ENCODE peak calls at places on chromosomes 6 and 20, in eight cellular contexts. One of them, this sample, is unnamed.

GRCh38 chr6:119096683-119097310 is 18.3 kb upstream of the FAM184A start:
- DNase-seq in AG09309: no peak
- DNase-seq in fibroblast of lung: peak
- DNase-seq in natural killer cell: no peak
- DNase-seq in HCT116: no peak
- DNase-seq in A549: no peak
- DNase-seq in AG04450: no peak
- DNase-seq in endothelial cell: peak
- DNase-seq in this sample: no peak

GRCh38 chr6:7262037-7262461 is 51.0 kb downstream of the SSR1 start:
- DNase-seq in AG09309: no peak
- DNase-seq in fibroblast of lung: no peak
- DNase-seq in natural killer cell: no peak
- DNase-seq in HCT116: no peak
- DNase-seq in A549: peak
- DNase-seq in AG04450: no peak
- DNase-seq in endothelial cell: no peak
- DNase-seq in this sample: no peak

GRCh38 chr6:160146454-160147145 is 25.0 kb downstream of the SLC22A1 start:
- DNase-seq in AG09309: no peak
- DNase-seq in fibroblast of lung: no peak
- DNase-seq in natural killer cell: no peak
- DNase-seq in HCT116: no peak
- DNase-seq in A549: no peak
- DNase-seq in AG04450: no peak
- DNase-seq in endothelial cell: no peak
- DNase-seq in this sample: no peak

GRCh38 chr6:158095031-158095430 is 73.0 kb downstream of the SERAC1 start:
- DNase-seq in AG09309: no peak
- DNase-seq in fibroblast of lung: no peak
- DNase-seq in natural killer cell: no peak
- DNase-seq in HCT116: no peak
- DNase-seq in A549: no peak
- DNase-seq in AG04450: no peak
- DNase-seq in endothelial cell: no peak
- DNase-seq in this sample: no peak

GRCh38 chr20:33925867-33926266 is 67.8 kb upstream of the RALY start:
- DNase-seq in AG09309: no peak
- DNase-seq in fibroblast of lung: peak
- DNase-seq in natural killer cell: no peak
- DNase-seq in HCT116: no peak
- DNase-seq in A549: no peak
- DNase-seq in AG04450: no peak
- DNase-seq in endothelial cell: no peak
- DNase-seq in this sample: no peak

GRCh38 chr6:84278311-84278710 is 50.9 kb upstream of the CEP162 start:
- DNase-seq in AG09309: no peak
- DNase-seq in fibroblast of lung: peak
- DNase-seq in natural killer cell: no peak
- DNase-seq in HCT116: no peak
- DNase-seq in A549: no peak
- DNase-seq in AG04450: no peak
- DNase-seq in endothelial cell: no peak
- DNase-seq in this sample: no peak

GRCh38 chr6:169909113-169909512 is 157.7 kb downstream of the ERMARD start:
- DNase-seq in AG09309: no peak
- DNase-seq in fibroblast of lung: no peak
- DNase-seq in natural killer cell: no peak
- DNase-seq in HCT116: no peak
- DNase-seq in A549: no peak
- DNase-seq in AG04450: no peak
- DNase-seq in endothelial cell: no peak
- DNase-seq in this sample: no peak

GRCh38 chr20:52847029-52847660 is 125.0 kb upstream of the TSHZ2 start:
- DNase-seq in AG09309: no peak
- DNase-seq in fibroblast of lung: peak
- DNase-seq in natural killer cell: no peak
- DNase-seq in HCT116: no peak
- DNase-seq in A549: no peak
- DNase-seq in AG04450: no peak
- DNase-seq in endothelial cell: no peak
- DNase-seq in this sample: no peak

GRCh38 chr6:163585932-163586437 is 171.5 kb downstream of the QKI start:
- DNase-seq in AG09309: peak
- DNase-seq in fibroblast of lung: peak
- DNase-seq in natural killer cell: no peak
- DNase-seq in HCT116: peak
- DNase-seq in A549: peak
- DNase-seq in AG04450: peak
- DNase-seq in endothelial cell: no peak
- DNase-seq in this sample: peak

GRCh38 chr6:11042750-11043551 is 1.2 kb downstream of the ELOVL2 start:
- DNase-seq in AG09309: no peak
- DNase-seq in fibroblast of lung: peak
- DNase-seq in natural killer cell: no peak
- DNase-seq in HCT116: no peak
- DNase-seq in A549: no peak
- DNase-seq in AG04450: no peak
- DNase-seq in endothelial cell: no peak
- DNase-seq in this sample: no peak

GRCh38 chr6:127053032-127053908 is 65.2 kb upstream of the RSPO3 start:
- DNase-seq in AG09309: no peak
- DNase-seq in fibroblast of lung: peak
- DNase-seq in natural killer cell: no peak
- DNase-seq in HCT116: no peak
- DNase-seq in A549: no peak
- DNase-seq in AG04450: no peak
- DNase-seq in endothelial cell: no peak
- DNase-seq in this sample: no peak

GRCh38 chr6:28862077-28862476 is 61.7 kb downstream of the TRIM27 start:
- DNase-seq in AG09309: no peak
- DNase-seq in fibroblast of lung: no peak
- DNase-seq in natural killer cell: no peak
- DNase-seq in HCT116: no peak
- DNase-seq in A549: no peak
- DNase-seq in AG04450: no peak
- DNase-seq in endothelial cell: no peak
- DNase-seq in this sample: no peak

GRCh38 chr6:28858963-28859362 is 64.8 kb downstream of the TRIM27 start:
- DNase-seq in AG09309: no peak
- DNase-seq in fibroblast of lung: no peak
- DNase-seq in natural killer cell: no peak
- DNase-seq in HCT116: no peak
- DNase-seq in A549: no peak
- DNase-seq in AG04450: no peak
- DNase-seq in endothelial cell: no peak
- DNase-seq in this sample: no peak

GRCh38 chr6:28861339-28861738 is 62.4 kb downstream of the TRIM27 start:
- DNase-seq in AG09309: no peak
- DNase-seq in fibroblast of lung: no peak
- DNase-seq in natural killer cell: no peak
- DNase-seq in HCT116: no peak
- DNase-seq in A549: no peak
- DNase-seq in AG04450: no peak
- DNase-seq in endothelial cell: no peak
- DNase-seq in this sample: no peak

DNA sequence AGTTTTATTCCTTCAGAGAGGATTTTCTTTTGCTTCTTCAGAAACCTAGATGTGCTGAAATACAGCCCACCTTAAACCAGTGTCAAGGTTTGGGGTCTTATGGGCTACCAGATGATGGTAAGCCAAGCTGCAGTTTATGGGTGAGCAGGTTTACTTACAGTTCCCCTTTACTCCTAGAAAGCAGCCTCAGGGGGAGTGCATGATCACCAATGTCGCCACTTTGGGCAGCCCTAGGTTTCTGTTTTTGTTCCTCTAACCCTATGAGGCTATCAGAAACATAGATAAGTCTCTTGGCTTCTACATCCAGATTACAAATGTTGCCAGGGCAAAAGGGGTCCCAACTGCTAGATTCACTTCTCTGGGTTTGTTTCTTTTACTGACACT is 67.2 kb downstream of the TRIM27 start:
- DNase-seq in AG09309: no peak
- DNase-seq in fibroblast of lung: no peak
- DNase-seq in natural killer cell: no peak
- DNase-seq in HCT116: no peak
- DNase-seq in A549: no peak
- DNase-seq in AG04450: no peak
- DNase-seq in endothelial cell: no peak
- DNase-seq in this sample: no peak
- TF ChIP-seq CTCF in AG09309: no peak
- TF ChIP-seq CTCF in fibroblast of lung: no peak
- TF ChIP-seq CTCF in natural killer cell: no peak
- TF ChIP-seq CTCF in HCT116: no peak
- TF ChIP-seq CTCF in A549: no peak
- TF ChIP-seq CTCF in AG04450: no peak
- TF ChIP-seq CTCF in endothelial cell: no peak
- TF ChIP-seq CTCF in this sample: no peak

GRCh38 chr6:43999628-44000027 is 127.6 kb downstream of the MRPL14 start:
- DNase-seq in AG09309: no peak
- DNase-seq in fibroblast of lung: no peak
- DNase-seq in natural killer cell: no peak
- DNase-seq in HCT116: no peak
- DNase-seq in A549: no peak
- DNase-seq in AG04450: no peak
- DNase-seq in endothelial cell: no peak
- DNase-seq in this sample: peak
- TF ChIP-seq CTCF in AG09309: no peak
- TF ChIP-seq CTCF in fibroblast of lung: no peak
- TF ChIP-seq CTCF in natural killer cell: no peak
- TF ChIP-seq CTCF in HCT116: no peak
- TF ChIP-seq CTCF in A549: no peak
- TF ChIP-seq CTCF in AG04450: no peak
- TF ChIP-seq CTCF in endothelial cell: no peak
- TF ChIP-seq CTCF in this sample: no peak

GRCh38 chr6:39007575-39007974 is 41.0 kb upstream of the GLP1R start:
- DNase-seq in AG09309: no peak
- DNase-seq in fibroblast of lung: no peak
- DNase-seq in natural killer cell: no peak
- DNase-seq in HCT116: no peak
- DNase-seq in A549: no peak
- DNase-seq in AG04450: no peak
- DNase-seq in endothelial cell: no peak
- DNase-seq in this sample: no peak

GRCh38 chr6:39005774-39006173 is 42.8 kb upstream of the GLP1R start:
- DNase-seq in AG09309: no peak
- DNase-seq in fibroblast of lung: no peak
- DNase-seq in natural killer cell: no peak
- DNase-seq in HCT116: no peak
- DNase-seq in A549: no peak
- DNase-seq in AG04450: no peak
- DNase-seq in endothelial cell: no peak
- DNase-seq in this sample: no peak

GRCh38 chr6:39003488-39003887 is 45.1 kb upstream of the GLP1R start:
- DNase-seq in AG09309: no peak
- DNase-seq in fibroblast of lung: no peak
- DNase-seq in natural killer cell: no peak
- DNase-seq in HCT116: no peak
- DNase-seq in A549: no peak
- DNase-seq in AG04450: no peak
- DNase-seq in endothelial cell: no peak
- DNase-seq in this sample: no peak

GRCh38 chr6:39004801-39005200 is 43.8 kb upstream of the GLP1R start:
- DNase-seq in AG09309: no peak
- DNase-seq in fibroblast of lung: no peak
- DNase-seq in natural killer cell: no peak
- DNase-seq in HCT116: no peak
- DNase-seq in A549: no peak
- DNase-seq in AG04450: no peak
- DNase-seq in endothelial cell: no peak
- DNase-seq in this sample: no peak

GRCh38 chr6:39003072-39003471 is 45.5 kb upstream of the GLP1R start:
- DNase-seq in AG09309: no peak
- DNase-seq in fibroblast of lung: no peak
- DNase-seq in natural killer cell: no peak
- DNase-seq in HCT116: no peak
- DNase-seq in A549: no peak
- DNase-seq in AG04450: no peak
- DNase-seq in endothelial cell: peak
- DNase-seq in this sample: no peak
- TF ChIP-seq CTCF in AG09309: peak
- TF ChIP-seq CTCF in fibroblast of lung: peak
- TF ChIP-seq CTCF in natural killer cell: peak
- TF ChIP-seq CTCF in HCT116: peak
- TF ChIP-seq CTCF in A549: no peak
- TF ChIP-seq CTCF in AG04450: no peak
- TF ChIP-seq CTCF in endothelial cell: peak
- TF ChIP-seq CTCF in this sample: no peak

GRCh38 chr20:63413323-63413722 is 52.2 kb upstream of the CHRNA4 start:
- DNase-seq in AG09309: no peak
- DNase-seq in fibroblast of lung: no peak
- DNase-seq in natural killer cell: no peak
- DNase-seq in HCT116: no peak
- DNase-seq in A549: no peak
- DNase-seq in AG04450: no peak
- DNase-seq in endothelial cell: no peak
- DNase-seq in this sample: no peak

GRCh38 chr20:63412889-63413288 is 51.7 kb upstream of the CHRNA4 start:
- DNase-seq in AG09309: no peak
- DNase-seq in fibroblast of lung: no peak
- DNase-seq in natural killer cell: no peak
- DNase-seq in HCT116: no peak
- DNase-seq in A549: no peak
- DNase-seq in AG04450: no peak
- DNase-seq in endothelial cell: no peak
- DNase-seq in this sample: no peak

GRCh38 chr20:63411898-63412631 is 50.9 kb upstream of the CHRNA4 start:
- DNase-seq in AG09309: no peak
- DNase-seq in fibroblast of lung: no peak
- DNase-seq in natural killer cell: no peak
- DNase-seq in HCT116: no peak
- DNase-seq in A549: no peak
- DNase-seq in AG04450: no peak
- DNase-seq in endothelial cell: no peak
- DNase-seq in this sample: no peak

GRCh38 chr20:63409834-63410435 is 48.8 kb upstream of the CHRNA4 start:
- DNase-seq in AG09309: no peak
- DNase-seq in fibroblast of lung: no peak
- DNase-seq in natural killer cell: no peak
- DNase-seq in HCT116: no peak
- DNase-seq in A549: no peak
- DNase-seq in AG04450: no peak
- DNase-seq in endothelial cell: no peak
- DNase-seq in this sample: no peak

DNA sequence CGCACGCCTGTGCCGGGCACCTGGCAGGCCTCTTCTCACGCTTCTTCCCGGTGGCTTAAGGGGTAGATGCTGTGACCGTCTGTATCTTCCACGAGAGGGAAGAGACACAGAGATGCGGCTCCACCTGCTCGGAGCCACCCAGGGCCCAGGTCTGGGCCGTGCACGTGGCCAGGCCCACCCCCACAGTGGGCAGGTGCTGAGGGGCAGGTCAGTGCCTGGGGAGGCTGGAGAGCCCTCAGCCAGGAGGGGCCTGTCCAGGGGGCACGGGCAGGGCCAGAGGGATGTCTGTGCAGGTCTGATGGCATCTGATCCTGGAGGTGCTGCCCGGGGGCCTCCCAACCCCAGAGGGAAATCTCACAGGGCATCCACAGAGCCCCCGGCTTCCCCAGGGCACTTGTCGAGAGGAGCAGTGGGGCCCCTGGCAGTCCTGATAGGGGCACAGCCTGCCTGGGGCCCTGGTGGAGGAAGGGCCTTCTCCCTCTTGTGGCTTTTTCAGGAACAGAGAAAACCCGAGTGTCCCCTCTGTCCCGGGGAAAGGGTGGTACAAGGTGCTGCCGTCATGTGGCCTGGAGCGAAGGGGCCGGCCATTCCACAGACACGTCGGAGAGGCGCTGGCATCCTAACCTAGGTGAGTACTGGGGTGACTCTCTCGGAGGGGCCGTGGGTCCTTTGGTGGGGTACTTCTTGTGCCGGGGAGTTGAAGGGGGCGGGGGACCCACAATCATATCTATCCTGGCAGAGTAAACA is 50.2 kb upstream of the CHRNA4 start:
- DNase-seq in AG09309: no peak
- DNase-seq in fibroblast of lung: no peak
- DNase-seq in natural killer cell: no peak
- DNase-seq in HCT116: no peak
- DNase-seq in A549: no peak
- DNase-seq in AG04450: no peak
- DNase-seq in endothelial cell: no peak
- DNase-seq in this sample: no peak
- TF ChIP-seq CTCF in AG09309: no peak
- TF ChIP-seq CTCF in fibroblast of lung: no peak
- TF ChIP-seq CTCF in natural killer cell: no peak
- TF ChIP-seq CTCF in HCT116: no peak
- TF ChIP-seq CTCF in A549: no peak
- TF ChIP-seq CTCF in AG04450: no peak
- TF ChIP-seq CTCF in endothelial cell: no peak
- TF ChIP-seq CTCF in this sample: no peak